ENCODE peak calls at places on chromosomes 4 and X, in nine cellular contexts. D is brain microvascular endothelial cell, N is cardiac muscle cell, F is AG10803, T is lower lobe of right lung, M is stomach, Y is IMR-90, X is PC-9, Z is Calu3. R is an unnamed sample.

GRCh38 chr4:136917312-136918110 is 614.8 kb downstream of the PCDH18 start:
- DNase-seq in T (no peak), Y (no peak), F (no peak), N (no peak), M (no peak), D (no peak), Z (no peak), X (no peak), R (no peak)

GRCh38 chr4:23986270-23986669 is 96.4 kb upstream of the PPARGC1A start:
- DNase-seq in Z (no peak), T (no peak), F (no peak), N (no peak), D (no peak), Y (no peak), X (no peak), M (no peak), R (no peak)

GRCh38 chr4:184651899-184652298 is 2.4 kb downstream of the PRIMPOL start:
- DNase-seq in D (no peak), Z (no peak), X (no peak), N (no peak), Y (no peak), F (no peak), T (no peak), M (no peak), R (no peak)

GRCh38 chr4:168528131-168528949 is 31.5 kb downstream of the PALLD start:
- DNase-seq in D (peak), M (no peak), N (peak), Y (peak), X (no peak), F (peak), T (no peak), Z (no peak), R (no peak)

GRCh38 chrX:39194673-39195072 is 393.4 kb downstream of the MID1IP1 start:
- DNase-seq in Y (no peak), X (no peak), T (no peak), N (no peak), F (no peak), Z (no peak), M (no peak), D (no peak), R (no peak)

GRCh38 chr4:48478273-48478672 is 4.9 kb upstream of the SLC10A4 start:
- DNase-seq in Z (no peak), N (no peak), Y (no peak), X (no peak), F (no peak), D (no peak), T (no peak), M (no peak), R (no peak)

GRCh38 chr4:23423540-23423939 is 466.3 kb downstream of the PPARGC1A start:
- DNase-seq in D (no peak), N (no peak), Z (no peak), Y (no peak), X (no peak), T (no peak), M (no peak), F (no peak), R (no peak)

GRCh38 chrX:68681443-68681941 is 34.0 kb downstream of the STARD8 start:
- DNase-seq in N (peak), Z (no peak), D (peak), Y (peak), T (no peak), X (no peak), M (no peak), F (peak), R (no peak)

GRCh38 chr4:80058740-80059139 is 14.3 kb downstream of the ANTXR2 start:
- DNase-seq in M (no peak), X (no peak), T (no peak), Z (no peak), N (peak), D (no peak), F (peak), Y (peak), R (no peak)

GRCh38 chrX:46573896-46574336 is 351 bp downstream of the CHST7 start:
- DNase-seq in D (peak), F (peak), X (no peak), Y (peak), M (peak), T (peak), N (peak), Z (peak), R (no peak)

GRCh38 chrX:13248867-13249521 is 70.9 kb downstream of the ATXN3L start:
- DNase-seq in Y (no peak), D (no peak), N (peak), F (peak), X (no peak), T (no peak), Z (no peak), M (no peak), R (no peak)

GRCh38 chr4:19224820-19225219 is 1026.9 kb upstream of the SLIT2 start:
- DNase-seq in M (no peak), N (peak), Z (no peak), X (peak), T (no peak), D (no peak), Y (peak), F (peak), R (no peak)

GRCh38 chr4:7827566-7827965 is 112.1 kb downstream of the AFAP1 start:
- DNase-seq in M (no peak), Y (no peak), X (no peak), F (peak), Z (no peak), T (no peak), N (no peak), D (no peak), R (no peak)

GRCh38 chr4:72887152-72887551 is 182.4 kb downstream of the COX18 start:
- DNase-seq in M (no peak), F (peak), T (no peak), Z (no peak), D (no peak), X (no peak), Y (no peak), N (no peak), R (no peak)

GRCh38 chr4:72888331-72888730 is 181.2 kb downstream of the COX18 start:
- DNase-seq in M (no peak), Z (no peak), X (no peak), N (no peak), Y (no peak), T (no peak), F (peak), D (no peak), R (no peak)

DNA sequence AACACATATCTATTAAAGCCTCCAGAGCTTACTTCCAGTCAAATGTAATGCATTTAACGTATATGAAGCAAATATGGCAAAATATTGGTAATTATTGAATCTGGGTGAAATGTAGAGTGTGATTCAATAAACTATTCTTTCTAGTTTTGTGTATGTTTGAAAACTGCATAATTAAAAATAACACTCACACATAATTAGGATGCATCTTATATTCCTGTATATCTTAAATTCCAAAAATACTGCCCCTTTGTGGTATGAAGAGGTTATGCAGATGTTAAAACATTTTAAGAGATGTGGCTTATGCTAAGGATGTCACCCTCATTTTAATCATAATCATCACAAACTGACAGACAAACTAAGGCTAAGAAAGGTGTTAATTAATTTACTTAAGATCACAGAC is 182.9 kb downstream of the COX18 start:
- DNase-seq in Y (no peak), F (no peak), X (no peak), N (peak), T (no peak), D (no peak), Z (no peak), M (no peak), R (no peak)
- TF ChIP-seq CTCF in Y (peak), F (peak), X (peak), N (peak), T (peak), D (peak), Z (no peak), M (no peak), R (peak)

DNA sequence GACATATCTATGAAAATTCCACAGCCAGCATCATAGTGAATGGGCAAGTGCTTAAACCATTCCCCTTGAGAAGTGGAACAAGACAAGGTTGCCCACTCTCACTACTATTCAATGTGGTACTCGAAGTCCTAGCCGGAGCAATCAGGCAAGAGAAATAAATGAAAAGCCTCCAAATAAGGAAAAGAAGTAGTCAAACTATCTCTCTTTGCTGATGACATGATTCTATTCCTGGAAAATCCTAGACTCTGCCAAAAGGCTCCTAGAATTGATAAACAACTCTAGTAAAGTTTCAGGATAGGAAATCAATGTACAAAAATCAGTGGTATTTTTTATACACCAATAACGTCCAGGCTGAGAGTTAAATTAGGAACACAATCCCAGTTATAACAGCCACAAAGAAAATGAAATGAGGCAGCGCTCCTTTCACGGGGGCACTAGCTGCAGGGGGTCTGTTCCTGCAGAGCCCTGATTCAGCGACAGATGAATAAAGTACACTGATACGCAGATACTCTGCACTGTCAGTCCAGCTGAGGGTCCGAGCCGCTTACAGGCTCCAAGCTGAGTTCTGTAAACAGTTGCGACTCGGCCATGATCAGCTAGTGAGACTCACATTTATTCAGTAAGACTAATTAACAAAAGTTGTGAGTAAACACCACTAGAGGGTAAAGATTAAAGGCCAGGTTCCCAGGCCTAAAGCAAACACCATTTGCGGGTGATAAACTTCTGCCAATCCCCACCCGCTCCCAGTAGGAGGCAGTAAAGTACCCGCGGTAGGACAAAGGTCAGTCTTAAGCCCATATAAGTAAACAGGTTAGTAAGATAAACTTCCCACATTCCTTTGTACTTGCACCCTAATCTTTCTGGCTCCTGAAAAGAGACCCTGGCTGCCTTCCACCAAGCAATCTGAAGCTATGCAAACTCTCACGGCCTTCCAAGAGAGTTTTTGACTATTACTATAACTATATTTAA is 290.6 kb upstream of the GRID2 start:
- DNase-seq in F (no peak), T (no peak), X (no peak), N (peak), Y (no peak), M (peak), D (no peak), Z (no peak), R (no peak)
- TF ChIP-seq CTCF in F (no peak), T (peak), X (no peak), N (peak), Y (peak), M (peak), D (peak), Z (no peak), R (no peak)

DNA sequence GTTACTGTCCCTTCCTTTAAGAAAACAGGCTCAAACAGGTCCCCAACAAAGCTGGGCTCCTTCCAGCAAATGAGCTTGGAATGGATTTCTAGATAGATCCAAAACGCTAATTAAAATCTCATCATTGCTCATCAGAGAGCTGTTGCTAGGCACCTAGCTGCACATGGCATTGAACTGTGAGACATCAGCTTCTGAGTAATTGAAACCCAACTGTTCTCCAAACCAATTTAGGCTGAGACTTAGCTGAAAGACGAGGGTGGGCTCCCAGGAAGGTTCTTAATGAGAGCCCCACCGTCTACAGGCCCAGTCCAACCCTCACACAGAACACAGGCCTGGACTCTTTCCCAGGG is 59.1 kb downstream of the FAM184B start:
- DNase-seq in D (no peak), N (no peak), T (no peak), Y (no peak), M (no peak), X (no peak), F (no peak), Z (no peak), R (no peak)
- TF ChIP-seq CTCF in D (no peak), N (no peak), T (no peak), Y (no peak), M (no peak), X (no peak), F (no peak), Z (no peak), R (no peak)

GRCh38 chr4:37243061-37243460 is 1.5 kb upstream of the NWD2 start:
- DNase-seq in N (no peak), M (no peak), X (no peak), F (no peak), Z (peak), D (no peak), Y (no peak), T (no peak), R (no peak)

GRCh38 chr4:37241646-37242045 is 2.9 kb upstream of the NWD2 start:
- DNase-seq in X (no peak), Z (no peak), Y (no peak), T (no peak), N (no peak), D (no peak), M (no peak), F (no peak), R (no peak)

GRCh38 chr4:37244583-37245390 is at the start of gene NWD2:
- DNase-seq in F (no peak), N (peak), T (peak), Z (peak), M (no peak), X (no peak), D (no peak), Y (no peak), R (no peak)

GRCh38 chr4:37245391-37245954 is 930 bp downstream of the NWD2 start:
- DNase-seq in M (no peak), F (no peak), N (no peak), Y (no peak), Z (peak), X (no peak), T (peak), D (no peak), R (no peak)

GRCh38 chr4:37243722-37244582 is 591 bp upstream of the NWD2 start:
- DNase-seq in D (no peak), M (no peak), T (peak), Z (peak), X (no peak), Y (no peak), F (no peak), N (peak), R (no peak)
- TF ChIP-seq CTCF in D (no peak), M (no peak), T (no peak), Z (peak), X (no peak), Y (no peak), F (no peak), N (no peak), R (no peak)

GRCh38 chr4:164718817-164719216 is 35.1 kb upstream of the SMIM31 start:
- DNase-seq in T (no peak), M (no peak), D (no peak), Y (no peak), Z (no peak), X (no peak), F (no peak), N (no peak), R (no peak)

GRCh38 chr4:164716901-164717300 is 37.0 kb upstream of the SMIM31 start:
- DNase-seq in N (no peak), Y (no peak), X (no peak), M (no peak), T (no peak), Z (no peak), F (no peak), D (no peak), R (no peak)
- TF ChIP-seq CTCF in N (no peak), Y (no peak), X (no peak), M (no peak), T (no peak), Z (peak), F (no peak), D (peak), R (peak)

DNA sequence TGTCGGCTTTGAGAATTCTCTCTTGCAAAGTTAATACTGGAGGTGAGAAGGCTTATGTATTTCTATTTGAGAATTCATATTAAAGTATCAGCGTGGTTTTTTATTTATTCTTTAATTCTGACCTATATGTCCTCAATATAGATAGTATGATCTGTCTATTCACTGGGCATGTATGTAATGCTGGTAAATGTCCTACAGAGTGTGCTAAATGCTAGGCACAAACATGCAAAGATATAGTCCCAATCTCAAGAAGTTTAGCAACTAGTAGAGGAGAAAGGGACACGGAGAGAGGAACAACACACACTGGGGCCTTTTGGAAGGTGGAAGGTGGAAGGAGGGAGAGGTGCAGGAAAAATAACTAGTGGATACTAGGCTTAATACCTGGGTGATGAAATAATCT is 11.0 kb upstream of the BMPR1B start:
- DNase-seq in X (no peak), D (no peak), N (no peak), Z (no peak), Y (no peak), T (no peak), M (no peak), F (no peak), R (no peak)
- TF ChIP-seq CTCF in X (no peak), D (no peak), N (no peak), Z (no peak), Y (peak), T (no peak), M (no peak), F (peak), R (no peak)

DNA sequence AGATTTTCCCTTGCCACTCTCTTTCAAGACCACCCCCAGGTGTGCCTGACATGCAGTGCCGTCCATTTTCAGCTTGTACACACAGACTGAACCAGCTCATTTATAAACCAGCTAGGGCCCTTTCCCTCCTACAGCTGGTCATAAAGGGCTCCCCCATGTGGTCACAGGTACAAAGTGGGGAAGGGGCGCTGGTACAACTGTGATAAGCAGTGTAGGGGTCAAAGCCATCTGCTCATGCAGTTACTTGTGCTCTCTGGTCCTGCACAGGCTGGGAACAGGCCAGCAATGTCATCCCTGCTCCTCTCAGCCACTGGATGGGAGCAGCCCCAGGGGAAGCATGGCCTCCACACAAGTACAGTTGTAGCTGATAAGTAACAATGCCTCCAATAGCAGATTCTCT is 20.6 kb downstream of the GABRQ start:
- DNase-seq in Z (no peak), N (no peak), M (no peak), F (no peak), Y (no peak), X (no peak), T (no peak), D (no peak), R (no peak)
- TF ChIP-seq CTCF in Z (no peak), N (no peak), M (no peak), F (no peak), Y (no peak), X (peak), T (no peak), D (peak), R (no peak)

R was measured in kidney epithelial cell.